ENCODE peak calls at places on chromosome 1, in four cellular contexts. J is aorta, T is T follicular helper cell, V is left lobe of liver. D is an unnamed sample.

GRCh38 chr1:21262282-21263051 is 27.8 kb downstream of the ECE1 start:
- DNase-seq in T (no peak), J (peak), V (peak), D (no peak)

GRCh38 chr1:47584249-47584648 is 146.4 kb downstream of the FOXD2 start:
- DNase-seq in V (peak), J (peak), T (no peak), D (no peak)

GRCh38 chr1:153597206-153597605 is 15.7 kb downstream of the S100A16 start:
- DNase-seq in T (no peak), V (no peak), J (no peak), D (no peak)

GRCh38 chr1:35559317-35559944 is 1.8 kb downstream of the NCDN start:
- DNase-seq in V (no peak), J (no peak), T (no peak), D (no peak)

GRCh38 chr1:100578201-100578600 is 40.3 kb downstream of the GPR88 start:
- DNase-seq in V (no peak), J (no peak), T (no peak), D (no peak)

GRCh38 chr1:77834771-77835334 is 53.6 kb upstream of the NEXN start:
- DNase-seq in J (no peak), V (no peak), T (no peak), D (no peak)

GRCh38 chr1:99843760-99844159 is 6.4 kb upstream of the AGL start:
- DNase-seq in J (no peak), T (no peak), V (no peak), D (no peak)

GRCh38 chr1:19463204-19463803 is 22.0 kb downstream of the CAPZB start:
- DNase-seq in J (no peak), T (peak), V (no peak), D (no peak)

GRCh38 chr1:46039571-46040052 is 92.8 kb downstream of the PIK3R3 start:
- DNase-seq in J (no peak), T (no peak), V (no peak), D (peak)

GRCh38 chr1:201676651-201677050 is 137.7 kb downstream of the NAV1 start:
- DNase-seq in T (no peak), J (no peak), V (no peak), D (no peak)

GRCh38 chr1:82179162-82179561 is 378.4 kb downstream of the ADGRL2 start:
- DNase-seq in T (no peak), J (no peak), V (no peak), D (no peak)

GRCh38 chr1:34346128-34346527 is 169.4 kb downstream of the C1orf94 start:
- DNase-seq in T (no peak), J (no peak), V (no peak), D (no peak)

GRCh38 chr1:57281324-57281723 is 142.5 kb downstream of the DAB1 start:
- DNase-seq in V (peak), J (no peak), T (no peak), D (no peak)

GRCh38 chr1:224640587-224640986 is 24.5 kb downstream of the CNIH3 start:
- DNase-seq in T (no peak), V (no peak), J (no peak), D (no peak)

GRCh38 chr1:232377494-232377770 is 252.5 kb downstream of the SIPA1L2 start:
- DNase-seq in T (no peak), J (no peak), V (no peak), D (no peak)

GRCh38 chr1:208189183-208189582 is 55.0 kb downstream of the PLXNA2 start:
- DNase-seq in V (no peak), T (no peak), J (no peak), D (no peak)

GRCh38 chr1:181189691-181190361 is 101.3 kb downstream of the IER5 start:
- DNase-seq in J (peak), V (peak), T (peak), D (no peak)

GRCh38 chr1:31708324-31708723 is 4.5 kb upstream of the COL16A1 start:
- DNase-seq in V (no peak), T (no peak), J (no peak), D (no peak)

GRCh38 chr1:236576004-236576403 is 28.3 kb downstream of the HEATR1 start:
- DNase-seq in T (no peak), V (no peak), J (no peak), D (no peak)

GRCh38 chr1:117541003-117541402 is 64.8 kb upstream of the TENT5C start:
- DNase-seq in T (no peak), J (no peak), V (no peak), D (no peak)

GRCh38 chr1:30700528-30701265 is 22.7 kb downstream of the MATN1 start:
- DNase-seq in J (peak), V (no peak), T (no peak), D (no peak)

GRCh38 chr1:11804666-11805453 is 904 bp downstream of the MTHFR start:
- DNase-seq in T (peak), V (no peak), J (no peak), D (no peak)

GRCh38 chr1:240107058-240107684 is 15.5 kb downstream of the FMN2 start:
- DNase-seq in T (no peak), J (no peak), V (no peak), D (no peak)

D was measured in SK-N-MC.